ENCODE peak calls at places on chromosome 1, in six cellular contexts. Z, K, D, B, I and V are unnamed samples.

GRCh38 chr1:157542676-157543075 is 9.6 kb downstream of the FCRL5 start:
- DNase-seq in B (no peak), Z (no peak), K (no peak), D (no peak), I (no peak), V (no peak)

GRCh38 chr1:54413295-54413694 is 7.1 kb upstream of the SSBP3 start:
- DNase-seq in I (no peak), B (peak), K (no peak), Z (no peak), D (no peak), V (no peak)

GRCh38 chr1:68201546-68202238 is 30.6 kb downstream of the WLS start:
- DNase-seq in B (no peak), Z (no peak), I (no peak), D (no peak), K (no peak), V (no peak)

GRCh38 chr1:202654079-202654478 is 56.2 kb downstream of the SYT2 start:
- DNase-seq in I (no peak), D (no peak), Z (no peak), K (no peak), B (no peak), V (no peak)

GRCh38 chr1:100539836-100540536 is 2.0 kb downstream of the GPR88 start:
- DNase-seq in K (no peak), Z (no peak), D (no peak), B (no peak), I (peak), V (no peak)

GRCh38 chr1:88877382-88877825 is 14.0 kb downstream of the GTF2B start:
- DNase-seq in I (no peak), D (no peak), B (peak), K (no peak), Z (no peak), V (no peak)

GRCh38 chr1:32345289-32345827 is 9.3 kb upstream of the MARCKSL1 start:
- DNase-seq in I (no peak), K (no peak), B (peak), D (no peak), Z (no peak), V (no peak)

GRCh38 chr1:246447501-246447900 is 59.6 kb downstream of the SMYD3 start:
- DNase-seq in K (no peak), I (no peak), Z (no peak), B (no peak), D (no peak), V (no peak)

GRCh38 chr1:225681231-225681630 is 28.3 kb upstream of the ENAH start:
- DNase-seq in D (no peak), I (no peak), K (no peak), Z (no peak), B (no peak), V (no peak)

GRCh38 chr1:196372896-196373536 is 235.2 kb downstream of the KCNT2 start:
- DNase-seq in Z (peak), I (no peak), D (no peak), K (no peak), B (peak), V (no peak)

GRCh38 chr1:204950353-204951001 is 79.8 kb downstream of the NFASC start:
- DNase-seq in I (no peak), Z (no peak), B (no peak), D (no peak), K (no peak), V (no peak)

GRCh38 chr1:55064861-55065263 is 25.5 kb downstream of the PCSK9 start:
- DNase-seq in D (no peak), B (no peak), Z (no peak), K (no peak), I (no peak), V (no peak)

GRCh38 chr1:225250432-225250831 is 177.4 kb downstream of the LBR start:
- DNase-seq in D (peak), Z (no peak), I (no peak), B (no peak), K (no peak), V (no peak)

GRCh38 chr1:228334226-228334935 is 72.3 kb downstream of the TRIM11 start:
- DNase-seq in D (no peak), B (no peak), I (peak), K (no peak), Z (no peak), V (no peak)

GRCh38 chr1:191174298-191174697 is 696.6 kb upstream of the BRINP3 start:
- DNase-seq in D (peak), B (no peak), Z (no peak), I (no peak), K (no peak), V (no peak)

GRCh38 chr1:55669308-55669707 is 454.1 kb upstream of the USP24 start:
- DNase-seq in I (no peak), Z (no peak), B (no peak), D (no peak), K (no peak), V (no peak)

GRCh38 chr1:195908121-195908520 is 700.1 kb downstream of the KCNT2 start:
- DNase-seq in K (no peak), B (no peak), D (no peak), I (no peak), Z (no peak), V (no peak)

GRCh38 chr1:3910769-3911520 is 10.9 kb upstream of the C1orf174 start:
- DNase-seq in D (no peak), I (peak), K (peak), B (peak), Z (peak), V (peak)

GRCh38 chr1:29933110-29933509 is 696.8 kb downstream of the PTPRU start:
- DNase-seq in D (no peak), K (no peak), B (no peak), Z (no peak), I (no peak), V (no peak)

GRCh38 chr1:243499711-243500110 is 243.9 kb downstream of the SDCCAG8 start:
- DNase-seq in D (no peak), Z (no peak), K (no peak), I (no peak), B (no peak), V (no peak)

GRCh38 chr1:202009326-202010031 is 908 bp upstream of the ELF3 start:
- DNase-seq in D (peak), B (peak), I (peak), K (peak), Z (peak), V (peak)

GRCh38 chr1:230943048-230943593 is 35.5 kb downstream of the TTC13 start:
- DNase-seq in I (no peak), K (no peak), Z (no peak), B (no peak), D (no peak), V (no peak)

DNA sequence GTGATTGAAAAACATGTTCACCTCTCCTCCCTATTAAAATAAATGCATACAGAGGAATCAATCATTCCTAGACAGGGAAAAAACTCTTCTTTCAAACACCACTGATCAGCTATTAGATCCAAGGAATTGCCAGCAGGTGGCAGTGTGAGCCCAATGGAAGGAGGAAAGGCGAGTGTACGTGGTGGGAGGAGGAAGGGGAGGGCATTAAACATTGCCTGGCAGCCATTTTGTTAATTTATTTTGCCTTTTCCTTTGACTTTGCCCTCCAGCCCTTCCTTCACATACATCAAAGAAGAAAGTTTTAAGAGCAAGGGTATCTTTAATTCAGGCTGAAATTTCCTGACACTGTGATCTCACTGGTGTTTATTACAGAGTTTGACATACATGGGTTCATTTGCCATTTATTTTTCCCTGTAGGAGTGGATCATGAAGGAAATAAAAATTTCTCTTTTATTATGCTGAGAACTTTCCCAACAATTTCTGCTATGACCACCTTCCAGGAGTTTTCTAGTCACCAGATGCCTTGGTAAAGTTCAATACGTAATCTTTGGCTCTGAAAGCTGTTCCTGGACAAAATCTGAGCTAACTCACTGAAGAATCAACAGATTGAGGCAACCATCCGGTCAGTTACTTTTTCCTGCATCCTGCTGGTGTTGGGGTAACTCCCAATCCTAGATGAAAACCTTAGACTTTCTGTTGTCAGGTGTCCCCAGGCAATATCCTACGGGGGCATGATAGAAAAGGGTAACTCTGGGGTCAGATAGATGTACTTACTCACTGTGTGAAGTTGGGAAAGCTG is 1.9 kb upstream of the GNAI3 start:
- DNase-seq in K (peak), B (peak), I (peak), Z (peak), D (peak), V (peak)
- TF ChIP-seq POLR2A in K (no peak), B (no peak), I (no peak), Z (peak), D (no peak), V (peak)

GRCh38 chr1:66269222-66269621 is 264.7 kb upstream of the SGIP1 start:
- DNase-seq in K (no peak), I (no peak), D (no peak), B (no peak), Z (no peak), V (no peak)

GRCh38 chr1:66271904-66272254 is 262.1 kb upstream of the SGIP1 start:
- DNase-seq in K (no peak), B (no peak), D (no peak), Z (no peak), I (no peak), V (no peak)

GRCh38 chr1:66271216-66271903 is 262.6 kb upstream of the SGIP1 start:
- DNase-seq in K (no peak), B (no peak), D (no peak), Z (no peak), I (no peak), V (no peak)

GRCh38 chr1:66267211-66267940 is 266.6 kb upstream of the SGIP1 start:
- DNase-seq in Z (no peak), B (no peak), D (no peak), K (no peak), I (no peak), V (no peak)

DNA sequence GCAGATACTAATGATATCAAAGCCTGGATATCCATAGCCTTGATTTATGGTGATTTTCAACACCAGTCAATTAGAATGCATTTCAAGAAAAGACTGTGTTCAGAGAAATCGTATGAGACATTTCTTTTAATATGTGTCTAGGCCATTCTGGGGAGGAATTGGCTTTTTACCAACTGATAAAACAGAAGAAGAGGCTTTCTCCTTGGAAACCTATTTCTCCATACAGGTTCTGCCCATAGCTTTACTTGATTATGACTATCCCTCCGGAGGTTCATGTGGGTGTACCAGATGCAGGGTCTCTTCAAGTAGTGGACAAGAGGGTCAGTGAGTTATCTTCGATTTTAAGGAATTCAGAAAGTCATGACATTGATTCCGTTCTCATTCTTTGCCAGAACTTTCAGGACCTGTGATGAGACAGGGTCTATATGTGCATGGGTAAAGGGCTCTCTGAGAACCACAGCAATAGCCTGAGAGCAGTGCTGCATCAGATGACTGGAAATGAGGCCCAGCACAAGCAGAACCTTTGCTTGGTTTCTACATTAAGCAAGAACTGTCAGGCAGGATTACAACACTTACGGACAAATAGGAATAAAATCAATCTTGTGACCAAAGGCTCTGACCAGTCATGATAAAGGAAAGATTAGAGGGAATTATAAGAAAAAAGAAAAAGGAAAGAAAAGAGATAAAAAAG is 263.7 kb upstream of the SGIP1 start:
- DNase-seq in D (no peak), B (no peak), I (no peak), K (no peak), Z (no peak), V (no peak)
- TF ChIP-seq TAF1 in D (no peak), B (no peak), I (no peak), K (no peak), Z (no peak), V (no peak)

GRCh38 chr1:222644649-222645005 is 26.7 kb downstream of the MIA3 start:
- DNase-seq in I (no peak), D (no peak), K (no peak), Z (no peak), B (no peak), V (no peak)

GRCh38 chr1:222643603-222643936 is 25.7 kb downstream of the MIA3 start:
- DNase-seq in K (no peak), B (peak), Z (no peak), I (no peak), D (no peak), V (no peak)

GRCh38 chr1:222641269-222641948 is 23.5 kb downstream of the MIA3 start:
- DNase-seq in D (no peak), K (no peak), B (no peak), I (no peak), Z (no peak), V (no peak)

GRCh38 chr1:222642468-222642867 is 24.6 kb downstream of the MIA3 start:
- DNase-seq in Z (no peak), D (no peak), K (no peak), B (no peak), I (no peak), V (no peak)

GRCh38 chr1:222643937-222644648 is 26.2 kb downstream of the MIA3 start:
- DNase-seq in D (peak), K (peak), Z (peak), B (peak), I (peak), V (peak)
- TF ChIP-seq POLR2A in D (peak), K (peak), Z (peak), B (peak), I (peak), V (peak)

GRCh38 chr1:62516600-62516999 is 79.8 kb downstream of the USP1 start:
- DNase-seq in D (no peak), I (no peak), B (peak), K (no peak), Z (no peak), V (no peak)
- TF ChIP-seq TAF1 in D (no peak), I (no peak), B (no peak), K (no peak), Z (no peak), V (no peak)

GRCh38 chr1:151008244-151009205 is at the start of gene PRUNE1:
- DNase-seq in Z (peak), I (peak), D (peak), B (peak), K (peak), V (peak)
- TF ChIP-seq POLR2A in Z (peak), I (peak), D (peak), B (peak), K (no peak), V (peak)

DNA sequence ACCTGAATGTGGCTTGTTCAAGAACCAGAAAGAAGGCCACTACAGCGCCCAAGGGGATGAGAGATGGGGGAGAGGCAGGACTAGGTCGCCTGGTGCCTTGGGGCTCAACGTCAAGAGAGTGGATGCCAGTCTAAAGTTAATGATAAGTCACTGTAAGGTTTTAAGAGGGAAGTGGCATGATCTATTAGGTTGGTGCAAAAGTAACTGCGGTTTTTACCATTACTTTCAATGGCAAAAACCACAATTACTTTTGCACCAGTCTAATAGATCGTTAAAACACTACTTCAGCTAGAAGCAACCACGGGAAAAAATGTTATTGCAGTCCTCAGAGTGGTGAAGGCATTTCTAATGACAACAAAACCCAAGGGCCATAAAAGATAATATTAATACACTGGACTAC is 2.6 kb upstream of the GJB3 start:
- DNase-seq in Z (no peak), D (no peak), I (no peak), B (no peak), K (no peak), V (no peak)
- TF ChIP-seq TAF1 in Z (no peak), D (no peak), I (no peak), B (no peak), K (no peak), V (no peak)

GRCh38 chr1:234909307-234909706 is 219.3 kb downstream of the TOMM20 start:
- DNase-seq in K (no peak), I (no peak), B (no peak), D (no peak), Z (no peak), V (no peak)

GRCh38 chr1:234909851-234910250 is 218.8 kb downstream of the TOMM20 start:
- DNase-seq in D (no peak), I (no peak), Z (no peak), K (no peak), B (no peak), V (no peak)

GRCh38 chr1:234913771-234914170 is 214.9 kb downstream of the TOMM20 start:
- DNase-seq in Z (no peak), D (no peak), K (no peak), B (no peak), I (no peak), V (no peak)

GRCh38 chr1:234912541-234913312 is 215.9 kb downstream of the TOMM20 start:
- DNase-seq in I (no peak), Z (no peak), K (no peak), D (no peak), B (no peak), V (no peak)

GRCh38 chr1:234911787-234912186 is 216.8 kb downstream of the TOMM20 start:
- DNase-seq in I (no peak), B (no peak), K (no peak), D (no peak), Z (no peak), V (no peak)
- TF ChIP-seq POLR2A in I (no peak), B (no peak), K (no peak), D (no peak), Z (no peak), V (no peak)

GRCh38 chr1:155037043-155037442 is 3.4 kb downstream of the DCST1 start:
- DNase-seq in K (no peak), D (no peak), Z (no peak), B (no peak), I (no peak), V (no peak)

GRCh38 chr1:155037851-155038441 is 4.3 kb downstream of the DCST1 start:
- DNase-seq in K (no peak), D (no peak), B (no peak), I (no peak), Z (no peak), V (no peak)

GRCh38 chr1:155039308-155039669 is 5.7 kb downstream of the DCST1 start:
- DNase-seq in Z (no peak), K (no peak), D (no peak), I (no peak), B (no peak), V (no peak)

GRCh38 chr1:155040358-155041093 is 6.9 kb downstream of the DCST1 start:
- DNase-seq in B (no peak), D (no peak), K (no peak), I (no peak), Z (no peak), V (no peak)

DNA sequence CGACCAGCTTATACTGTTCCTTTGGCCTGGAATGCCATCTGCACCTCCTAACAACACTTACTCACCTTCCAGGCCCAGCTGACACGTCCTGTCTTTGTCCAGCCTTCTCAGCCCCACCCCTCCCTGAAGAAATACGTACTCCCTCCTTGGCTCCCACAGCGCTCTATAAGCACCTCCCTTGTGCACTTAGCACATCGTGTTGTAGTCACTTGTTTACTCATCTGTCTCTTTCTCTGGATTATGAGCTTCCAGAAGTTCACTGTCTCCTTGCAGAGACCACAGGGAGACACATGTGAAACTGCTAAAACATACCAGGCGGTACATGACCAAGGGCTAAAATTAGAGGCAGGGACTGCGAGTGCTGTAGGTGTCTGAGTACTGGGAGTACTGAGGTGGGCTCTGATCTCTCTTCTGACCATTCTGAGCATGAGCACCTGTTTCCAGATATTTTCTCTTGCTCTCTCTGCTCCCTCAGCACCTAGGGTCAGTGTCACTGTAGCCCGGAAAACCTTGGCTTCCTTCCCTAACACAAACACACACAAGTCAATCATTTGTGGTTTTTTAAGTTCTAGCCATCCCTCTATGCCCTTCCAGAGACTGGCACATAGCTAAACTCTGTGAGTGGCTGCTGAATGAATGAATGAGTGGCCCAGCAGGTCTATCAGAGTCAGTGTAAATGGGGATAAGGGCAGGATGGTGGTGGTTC is 5.1 kb downstream of the DCST1 start:
- DNase-seq in D (no peak), Z (no peak), K (no peak), B (no peak), I (no peak), V (no peak)
- TF ChIP-seq TAF1 in D (no peak), Z (no peak), K (no peak), B (no peak), I (no peak), V (no peak)